ENCODE peak calls at places on chromosomes 13 and 19, in five cellular contexts. Z is uterus, T is head of caudate nucleus, U is brain microvascular endothelial cell, E is SK-MEL-5. F is an unnamed sample.

GRCh38 chr19:40803857-40804782 is 5.1 kb downstream of the EGLN2 start:
- DNase-seq in Z (peak), T (no peak), U (no peak), E (no peak), F (no peak)

GRCh38 chr19:17497149-17497798 is 14.2 kb upstream of the PGLS start:
- DNase-seq in T (no peak), Z (no peak), E (no peak), U (no peak), F (no peak)

GRCh38 chr19:46860846-46861690 is at the start of gene ARHGAP35:
- DNase-seq in U (no peak), Z (peak), T (no peak), E (no peak), F (peak)

GRCh38 chr19:6378036-6378435 is 2.3 kb upstream of the PSPN start:
- DNase-seq in U (no peak), Z (peak), E (no peak), T (no peak), F (no peak)

GRCh38 chr19:11264452-11265176 is 2.3 kb upstream of the DOCK6 start:
- DNase-seq in U (no peak), T (no peak), Z (peak), E (no peak), F (peak)

GRCh38 chr13:77325371-77325941 is 1.4 kb downstream of the MYCBP2 start:
- DNase-seq in E (no peak), Z (no peak), U (no peak), T (no peak), F (no peak)

GRCh38 chr13:36758345-36758744 is 60.7 kb upstream of the RFXAP start:
- DNase-seq in Z (no peak), U (no peak), T (no peak), E (no peak), F (peak)

GRCh38 chr13:33174491-33174890 is 111.1 kb downstream of the STARD13 start:
- DNase-seq in T (no peak), U (no peak), Z (no peak), E (no peak), F (no peak)

GRCh38 chr13:43934273-43934672 is 54.6 kb downstream of the LACC1 start:
- DNase-seq in U (no peak), Z (no peak), T (no peak), E (no peak), F (no peak)

GRCh38 chr13:101523732-101524131 is 71.3 kb downstream of the ITGBL1 start:
- DNase-seq in Z (no peak), E (no peak), T (no peak), U (peak), F (peak)

GRCh38 chr19:50358483-50359431 is 6.7 kb downstream of the NAPSA start:
- DNase-seq in E (peak), Z (peak), U (no peak), T (peak), F (no peak)

GRCh38 chr19:11587302-11587972 is 9.8 kb upstream of the ZNF627 start:
- DNase-seq in T (peak), U (peak), E (peak), Z (peak), F (peak)

GRCh38 chr13:98225036-98225940 is 48.2 kb upstream of the RNF113B start:
- DNase-seq in T (peak), Z (no peak), U (no peak), E (no peak), F (no peak)

GRCh38 chr13:39881887-39882286 is 226.4 kb downstream of the COG6 start:
- DNase-seq in E (no peak), T (no peak), Z (no peak), U (no peak), F (no peak)

GRCh38 chr19:39230096-39230764 is 14.6 kb downstream of the IFNL3 start:
- DNase-seq in U (no peak), Z (no peak), E (no peak), T (no peak), F (no peak)

GRCh38 chr19:40740747-40741146 is 9.5 kb downstream of the ACTMAP start:
- DNase-seq in E (no peak), T (peak), Z (no peak), U (no peak), F (no peak)